ENCODE peak calls at places on chromosomes 12 and 14, in six cellular contexts. W is GM12892; Y is kidney tubule cell; J is cardiac fibroblast; U is ELR; V is activated CD4-positive, CD25-positive, alpha-beta regulatory T cell treated with anti-CD3 and anti-CD28 coated beads, Interleukin-2, amount 50 U/mL, for 16 hours. B is an unnamed sample.

GRCh38 chr12:16008442-16008841 is 97.3 kb downstream of the DERA start:
- DNase-seq in W (no peak), Y (no peak), J (no peak), U (no peak), V (no peak), B (no peak)

GRCh38 chr14:100153560-100153959 is 5.9 kb downstream of the DEGS2 start:
- DNase-seq in W (no peak), Y (no peak), J (no peak), U (no peak), V (no peak), B (no peak)

GRCh38 chr14:87628129-87628528 is 364.9 kb downstream of the GALC start:
- DNase-seq in W (no peak), Y (peak; percentile 56), J (peak; percentile 4), U (no peak), V (no peak), B (no peak)

GRCh38 chr14:75168586-75169335 is 7.7 kb downstream of the TMED10 start:
- DNase-seq in W (no peak), Y (no peak), J (no peak), U (peak; percentile 38), V (no peak), B (no peak)

GRCh38 chr14:54594531-54594930 is 27.6 kb downstream of the SAMD4A start:
- DNase-seq in W (no peak), Y (no peak), J (no peak), U (peak; percentile 36), V (no peak), B (no peak)

GRCh38 chr12:11174022-11174421 is 3.0 kb downstream of the SMIM10L1 start:
- DNase-seq in W (no peak), Y (no peak), J (no peak), U (peak; percentile 5), V (no peak), B (no peak)

GRCh38 chr12:113184900-113185179 is 438 bp downstream of the DDX54 start:
- DNase-seq in W (peak; percentile 87), Y (peak; percentile 90), J (peak; percentile 92), U (peak; percentile 94), V (peak; percentile 72), B (peak; percentile 86)

GRCh38 chr12:30314506-30315100 is 381.1 kb downstream of the IPO8 start:
- DNase-seq in W (no peak), Y (no peak), J (no peak), U (no peak), V (no peak), B (no peak)

GRCh38 chr12:6074979-6075585 is 49.4 kb downstream of the VWF start:
- DNase-seq in W (no peak), Y (peak; percentile 44), J (peak; percentile 41), U (peak; percentile 57), V (no peak), B (no peak)

GRCh38 chr14:67491741-67492504 is 3.4 kb upstream of the TMEM229B start:
- DNase-seq in W (no peak), Y (no peak), J (no peak), U (no peak), V (no peak), B (no peak)

GRCh38 chr12:47903927-47904646 is 707 bp downstream of the VDR start:
- DNase-seq in W (no peak), Y (peak; percentile 86), J (peak; percentile 77), U (peak; percentile 88), V (no peak), B (peak; percentile 49)

GRCh38 chr14:21923820-21924219 is 250.2 kb upstream of the OR4E1 start:
- DNase-seq in W (no peak), Y (no peak), J (no peak), U (no peak), V (no peak), B (no peak)

GRCh38 chr12:70842942-70843341 is 77.6 kb downstream of the PTPRR start:
- DNase-seq in W (no peak), Y (no peak), J (no peak), U (no peak), V (no peak), B (no peak)

GRCh38 chr14:73627033-73627432 is 14.7 kb downstream of the ACOT6 start:
- DNase-seq in W (no peak), Y (no peak), J (no peak), U (no peak), V (no peak), B (no peak)

GRCh38 chr12:122646568-122647220 is 56.5 kb downstream of the HCAR2 start:
- DNase-seq in W (peak; percentile 37), Y (no peak), J (peak; percentile 57), U (peak; percentile 98), V (peak; percentile 20), B (no peak)

GRCh38 chr12:107373238-107373809 is 280.0 kb upstream of the CRY1 start:
- DNase-seq in W (no peak), Y (no peak), J (no peak), U (no peak), V (no peak), B (no peak)

GRCh38 chr12:97048421-97049035 is 141.5 kb downstream of the NEDD1 start:
- DNase-seq in W (no peak), Y (no peak), J (no peak), U (no peak), V (no peak), B (no peak)

GRCh38 chr14:59582845-59583509 is 6.4 kb upstream of the CCDC175 start:
- DNase-seq in W (no peak), Y (no peak), J (no peak), U (no peak), V (no peak), B (no peak)

GRCh38 chr14:29548948-29549370 is 378.7 kb downstream of the PRKD1 start:
- DNase-seq in W (no peak), Y (peak; percentile 71), J (peak; percentile 84), U (peak; percentile 79), V (no peak), B (no peak)

GRCh38 chr14:75783602-75784313 is 122.7 kb downstream of the TTLL5 start:
- DNase-seq in W (no peak), Y (no peak), J (no peak), U (no peak), V (no peak), B (no peak)

GRCh38 chr12:113684053-113684907 is 212.6 kb upstream of the LHX5 start:
- DNase-seq in W (no peak), Y (no peak), J (no peak), U (peak; percentile 15), V (no peak), B (no peak)

GRCh38 chr14:72717220-72717619 is 176.7 kb downstream of the DPF3 start:
- DNase-seq in W (no peak), Y (no peak), J (no peak), U (no peak), V (no peak), B (no peak)

GRCh38 chr14:51884086-51884927 is 23.9 kb downstream of the GNG2 start:
- DNase-seq in W (no peak), Y (peak; percentile 4), J (peak; percentile 57), U (peak; percentile 63), V (no peak), B (no peak)

GRCh38 chr12:83145325-83145724 is 458.6 kb downstream of the TMTC2 start:
- DNase-seq in W (no peak), Y (no peak), J (peak; percentile 30), U (no peak), V (no peak), B (no peak)

GRCh38 chr12:39272934-39273770 is 169.8 kb downstream of the KIF21A start:
- DNase-seq in W (no peak), Y (peak; percentile 47), J (peak; percentile 54), U (peak; percentile 47), V (no peak), B (no peak)

GRCh38 chr12:16012086-16012485 is 101.0 kb downstream of the DERA start:
- DNase-seq in W (no peak), Y (no peak), J (peak; percentile 86), U (no peak), V (no peak), B (peak; percentile 51)

GRCh38 chr14:21070610-21071224 is 613 bp downstream of the ARHGEF40 start:
- DNase-seq in W (no peak), Y (peak; percentile 65), J (peak; percentile 55), U (peak; percentile 50), V (no peak), B (peak; percentile 74)

GRCh38 chr14:95784137-95784536 is 70.2 kb upstream of the TCL1A start:
- DNase-seq in W (no peak), Y (peak; percentile 32), J (peak; percentile 16), U (peak; percentile 55), V (no peak), B (no peak)

GRCh38 chr12:93243689-93244513 is 133.8 kb upstream of the NUDT4 start:
- DNase-seq in W (no peak), Y (peak; percentile 37), J (peak; percentile 93), U (peak; percentile 57), V (no peak), B (no peak)

GRCh38 chr12:45336331-45336730 is 120.4 kb downstream of the ANO6 start:
- DNase-seq in W (no peak), Y (peak; percentile 80), J (peak; percentile 78), U (peak; percentile 96), V (no peak), B (no peak)

GRCh38 chr12:96233941-96234461 is 39.8 kb downstream of the ELK3 start:
- DNase-seq in W (no peak), Y (no peak), J (peak; percentile 100), U (no peak), V (no peak), B (peak; percentile 95)

GRCh38 chr14:31930493-31931225 is 146.4 kb upstream of the ARHGAP5 start:
- DNase-seq in W (no peak), Y (peak; percentile 95), J (no peak), U (peak; percentile 63), V (no peak), B (no peak)

GRCh38 chr12:3281588-3282150 is 204.5 kb downstream of the TSPAN9 start:
- DNase-seq in W (no peak), Y (no peak), J (peak; percentile 15), U (no peak), V (no peak), B (no peak)

GRCh38 chr12:20778969-20779368 is 31.5 kb upstream of the SLCO1B3 start:
- DNase-seq in W (no peak), Y (no peak), J (no peak), U (no peak), V (no peak), B (no peak)

GRCh38 chr12:64612843-64613242 is 2.5 kb downstream of the RASSF3 start:
- DNase-seq in W (no peak), Y (no peak), J (peak; percentile 14), U (no peak), V (no peak), B (no peak)

GRCh38 chr14:76698631-76699030 is 62.6 kb upstream of the VASH1 start:
- DNase-seq in W (no peak), Y (no peak), J (no peak), U (no peak), V (no peak), B (no peak)

GRCh38 chr14:89256273-89256672 is 160.8 kb downstream of the FOXN3 start:
- DNase-seq in W (no peak), Y (no peak), J (no peak), U (no peak), V (no peak), B (no peak)

GRCh38 chr14:27181304-27181703 is 583.5 kb upstream of the NOVA1 start:
- DNase-seq in W (no peak), Y (no peak), J (no peak), U (no peak), V (no peak), B (no peak)

GRCh38 chr12:24728366-24728765 is 220.5 kb downstream of the BCAT1 start:
- DNase-seq in W (no peak), Y (peak; percentile 25), J (peak; percentile 62), U (peak; percentile 65), V (no peak), B (no peak)

B was measured in ovary.